ENCODE peak calls at places on chromosomes 6 and 20, in nine cellular contexts. I, D, H, F, G, X, Y, C and P are unnamed samples.

GRCh38 chr20:25148181-25148981 is 47.1 kb upstream of the ENTPD6 start:
- DNase-seq in D (no peak), H (peak; percentile 50), Y (no peak), G (peak; percentile 35), I (peak; percentile 54), C (peak; percentile 43), F (peak; percentile 53), X (no peak), P (peak; percentile 79)

GRCh38 chr20:58832442-58832841 is 18.3 kb downstream of the GNAS-AS1 start:
- DNase-seq in G (no peak), H (peak; percentile 19), C (no peak), F (no peak), D (no peak), Y (no peak), X (no peak), I (no peak), P (no peak)

GRCh38 chr20:11569163-11569562 is 348.5 kb upstream of the BTBD3 start:
- DNase-seq in G (no peak), D (no peak), C (no peak), I (no peak), H (no peak), Y (no peak), X (no peak), F (no peak), P (no peak)

GRCh38 chr6:113306552-113307145 is 550.5 kb upstream of the MARCKS start:
- DNase-seq in Y (peak; percentile 0), G (peak; percentile 3), H (peak; percentile 18), C (peak; percentile 44), F (peak; percentile 43), D (peak; percentile 62), X (peak; percentile 59), I (peak; percentile 10), P (peak; percentile 79)

GRCh38 chr6:148396926-148397325 is 54.3 kb downstream of the SASH1 start:
- DNase-seq in X (no peak), G (no peak), D (no peak), C (no peak), F (no peak), Y (no peak), I (no peak), H (no peak), P (no peak)

GRCh38 chr6:15254074-15254975 is 8.5 kb downstream of the JARID2 start:
- DNase-seq in C (no peak), F (peak; percentile 69), Y (no peak), X (no peak), D (no peak), H (peak; percentile 33), I (peak; percentile 60), G (no peak), P (no peak)

GRCh38 chr6:25774120-25774730 is 19.7 kb downstream of the SLC17A4 start:
- DNase-seq in C (no peak), F (no peak), I (no peak), G (no peak), D (no peak), X (no peak), H (no peak), Y (no peak), P (no peak)

GRCh38 chr6:15739867-15740266 is 77.0 kb upstream of the DTNBP1 start:
- DNase-seq in I (no peak), X (no peak), F (no peak), C (no peak), H (no peak), G (no peak), Y (no peak), D (no peak), P (no peak)

GRCh38 chr20:11995750-11996567 is 78.3 kb downstream of the BTBD3 start:
- DNase-seq in F (no peak), C (no peak), I (no peak), X (no peak), Y (no peak), D (peak; percentile 89), H (no peak), G (no peak), P (no peak)

GRCh38 chr20:15011631-15012030 is 674.2 kb upstream of the FLRT3 start:
- DNase-seq in D (no peak), I (no peak), C (no peak), F (no peak), X (no peak), H (no peak), G (no peak), Y (no peak), P (no peak)

GRCh38 chr6:37171970-37172812 is 2.2 kb downstream of the PIM1 start:
- DNase-seq in F (peak; percentile 97), C (peak; percentile 85), G (peak; percentile 91), Y (peak; percentile 88), X (peak; percentile 87), I (peak; percentile 69), H (peak; percentile 98), D (peak; percentile 92), P (peak; percentile 95)
- TF ChIP-seq CTCF in F (peak; percentile 87), C (peak; percentile 93), G (peak; percentile 84), Y (peak; percentile 76), X (peak; percentile 98), I (peak; percentile 84), H (peak; percentile 85), D (peak; percentile 91), P (peak; percentile 94)

GRCh38 chr6:77123527-77123926 is 339.8 kb downstream of the HTR1B start:
- DNase-seq in C (no peak), G (no peak), D (peak; percentile 10), I (no peak), F (no peak), Y (no peak), H (no peak), X (no peak), P (no peak)

GRCh38 chr6:77124604-77125003 is 338.7 kb downstream of the HTR1B start:
- DNase-seq in Y (no peak), G (no peak), H (no peak), I (no peak), D (peak; percentile 75), C (no peak), F (peak; percentile 2), X (no peak), P (no peak)
- TF ChIP-seq CTCF in Y (no peak), G (no peak), H (no peak), I (no peak), D (peak; percentile 34), C (no peak), F (peak; percentile 11), X (no peak), P (no peak)

GRCh38 chr6:43954311-43955131 is 172.7 kb downstream of the MRPL14 start:
- DNase-seq in X (no peak), I (no peak), F (no peak), H (no peak), G (no peak), C (peak; percentile 79), Y (no peak), D (no peak), P (no peak)

GRCh38 chr6:43952746-43953145 is 174.5 kb downstream of the MRPL14 start:
- DNase-seq in C (no peak), Y (no peak), G (no peak), H (no peak), I (no peak), F (no peak), X (no peak), D (no peak), P (no peak)

GRCh38 chr6:43951756-43952675 is 175.2 kb downstream of the MRPL14 start:
- DNase-seq in X (no peak), F (no peak), Y (no peak), D (no peak), H (no peak), I (no peak), C (no peak), G (no peak), P (no peak)

GRCh38 chr6:43953256-43953655 is 174.0 kb downstream of the MRPL14 start:
- DNase-seq in X (no peak), I (no peak), F (no peak), C (no peak), D (no peak), Y (no peak), H (no peak), G (no peak), P (no peak)

GRCh38 chr6:43953794-43954310 is 173.4 kb downstream of the MRPL14 start:
- DNase-seq in I (no peak), Y (no peak), G (no peak), C (peak; percentile 81), X (peak; percentile 33), H (peak; percentile 31), D (no peak), F (peak; percentile 30), P (peak; percentile 49)
- TF ChIP-seq CTCF in I (no peak), Y (no peak), G (no peak), C (peak; percentile 42), X (no peak), H (no peak), D (no peak), F (peak; percentile 30), P (no peak)

GRCh38 chr6:13116155-13116554 is 212.2 kb downstream of the TBC1D7 start:
- DNase-seq in X (no peak), Y (no peak), H (no peak), F (no peak), D (no peak), G (no peak), I (no peak), C (no peak), P (no peak)

GRCh38 chr6:13117561-13117960 is 210.8 kb downstream of the TBC1D7 start:
- DNase-seq in C (no peak), H (no peak), F (no peak), D (no peak), I (no peak), X (no peak), G (no peak), Y (no peak), P (no peak)

GRCh38 chr6:13119549-13119948 is 208.8 kb downstream of the TBC1D7 start:
- DNase-seq in F (no peak), Y (no peak), I (no peak), H (no peak), G (no peak), X (no peak), C (no peak), D (no peak), P (no peak)

GRCh38 chr6:13120483-13121482 is 207.6 kb downstream of the TBC1D7 start:
- DNase-seq in G (no peak), H (no peak), X (peak; percentile 9), Y (no peak), I (no peak), F (no peak), D (no peak), C (no peak), P (no peak)
- TF ChIP-seq CTCF in G (no peak), H (no peak), X (no peak), Y (no peak), I (no peak), F (no peak), D (no peak), C (no peak), P (no peak)